ENCODE peak calls at places on chromosomes 13 and 19, in eight cellular contexts. H is stomach, V is ovary, O is IMR-90, F is tibial nerve, T is AG04450, A is fibroblast of pulmonary artery, P is sigmoid colon. N is an unnamed sample.

GRCh38 chr13:77779461-77780272 is 82.2 kb downstream of the SLAIN1 start:
- DNase-seq in H (peak), V (no peak), F (peak), P (no peak), T (peak), O (peak), A (peak), N (peak)

GRCh38 chr13:46211521-46212351 is at the start of gene LRRC63:
- DNase-seq in H (peak), A (peak), O (no peak), P (peak), V (peak), F (peak), T (no peak), N (peak)

GRCh38 chr19:17202713-17203112 is 12.4 kb upstream of the USE1 start:
- DNase-seq in V (no peak), O (no peak), T (no peak), H (no peak), P (no peak), F (no peak), A (no peak), N (no peak)

GRCh38 chr13:45773236-45773635 is 71.1 kb downstream of the CBY2 start:
- DNase-seq in H (no peak), P (no peak), O (peak), A (no peak), F (no peak), T (peak), V (no peak), N (peak)

GRCh38 chr13:113996912-113997745 is 23.3 kb upstream of the C13orf46 start:
- DNase-seq in F (no peak), V (no peak), P (no peak), A (no peak), H (no peak), T (no peak), O (no peak), N (no peak)

GRCh38 chr19:45420871-45421270 is 2.8 kb downstream of the ERCC1 start:
- DNase-seq in H (no peak), P (no peak), A (no peak), O (no peak), F (no peak), V (no peak), T (no peak), N (no peak)

GRCh38 chr13:35514166-35514565 is 37.7 kb upstream of the MAB21L1 start:
- DNase-seq in O (no peak), V (no peak), F (no peak), H (no peak), P (no peak), T (no peak), A (no peak), N (no peak)

GRCh38 chr13:45510671-45511070 is 45.9 kb downstream of the COG3 start:
- DNase-seq in P (no peak), V (no peak), A (no peak), O (no peak), F (no peak), H (no peak), T (no peak), N (no peak)

GRCh38 chr13:64029343-64030093 is 2613.9 kb upstream of the PCDH20 start:
- DNase-seq in A (no peak), T (no peak), V (no peak), O (no peak), H (no peak), P (no peak), F (no peak), N (no peak)

GRCh38 chr19:11269408-11269807 is 7.1 kb upstream of the DOCK6 start:
- DNase-seq in P (no peak), O (peak), H (no peak), V (no peak), A (peak), F (no peak), T (no peak), N (peak)

GRCh38 chr13:83780201-83780600 is 102.1 kb downstream of the SLITRK1 start:
- DNase-seq in O (peak), T (no peak), F (no peak), A (peak), V (no peak), H (no peak), P (no peak), N (peak)

GRCh38 chr19:8899356-8899755 is 67.2 kb downstream of the MBD3L1 start:
- DNase-seq in O (no peak), F (no peak), V (no peak), T (no peak), H (no peak), A (no peak), P (no peak), N (no peak)

GRCh38 chr19:51427220-51427619 is 9.8 kb upstream of the SIGLEC10 start:
- DNase-seq in A (no peak), O (no peak), F (no peak), H (no peak), V (no peak), T (no peak), P (no peak), N (no peak)

GRCh38 chr19:43634877-43635560 is 4.6 kb downstream of the CADM4 start:
- DNase-seq in T (no peak), H (no peak), F (no peak), P (no peak), V (peak), O (no peak), A (peak), N (no peak)

GRCh38 chr13:77390391-77390790 is 63.5 kb upstream of the MYCBP2 start:
- DNase-seq in F (peak), P (no peak), A (no peak), O (no peak), T (no peak), V (no peak), H (no peak), N (no peak)

GRCh38 chr19:29245221-29245620 is 32.3 kb upstream of the UQCRFS1 start:
- DNase-seq in V (no peak), H (no peak), F (no peak), A (peak), O (no peak), P (no peak), T (no peak), N (no peak)

GRCh38 chr13:64305246-64305645 is 2889.6 kb upstream of the PCDH20 start:
- DNase-seq in A (peak), V (no peak), H (no peak), F (no peak), P (no peak), T (no peak), O (peak), N (peak)

GRCh38 chr13:100382787-100383186 is 205.8 kb downstream of the GGACT start:
- DNase-seq in P (no peak), H (no peak), V (no peak), F (no peak), T (no peak), A (peak), O (peak), N (peak)

GRCh38 chr19:4060621-4061177 is 6.0 kb downstream of the ZBTB7A start:
- DNase-seq in A (no peak), O (no peak), F (no peak), T (no peak), V (no peak), P (peak), H (no peak), N (no peak)

GRCh38 chr13:75869981-75870380 is 233.9 kb downstream of the LMO7 start:
- DNase-seq in V (no peak), T (no peak), P (no peak), O (no peak), F (no peak), H (no peak), A (no peak), N (no peak)
- H3K4me3 ChIP-seq in V (no peak), T (no peak), P (no peak), O (no peak), F (peak), H (no peak), A (no peak), N (no peak)

GRCh38 chr13:41649659-41650058 is 192.3 kb downstream of the RGCC start:
- DNase-seq in A (peak), T (no peak), F (no peak), P (no peak), V (no peak), H (no peak), O (peak), N (peak)
- TF ChIP-seq CTCF in A (peak), T (peak), F (no peak), P (no peak), V (no peak), H (no peak), O (peak), N (peak)

GRCh38 chr19:49816616-49817015 is 1.5 kb upstream of the MED25 start:
- DNase-seq in V (peak), A (no peak), P (no peak), T (no peak), O (no peak), H (no peak), F (no peak), N (no peak)

GRCh38 chr19:49811328-49811727 is 1.8 kb downstream of the FUZ start:
- DNase-seq in O (no peak), T (no peak), V (no peak), F (no peak), H (no peak), A (no peak), P (no peak), N (no peak)

GRCh38 chr19:49812452-49812996 is 568 bp downstream of the FUZ start:
- DNase-seq in T (no peak), A (no peak), F (no peak), H (no peak), P (no peak), O (no peak), V (no peak), N (no peak)

GRCh38 chr19:49812997-49813861 is at the start of gene FUZ:
- DNase-seq in H (peak), V (peak), T (peak), P (peak), F (peak), O (peak), A (peak), N (peak)

GRCh38 chr19:49814010-49814409 is 918 bp upstream of the FUZ start:
- DNase-seq in V (no peak), P (no peak), O (no peak), F (no peak), H (no peak), T (no peak), A (no peak), N (no peak)
- H3K4me3 ChIP-seq in V (no peak), P (peak), O (no peak), F (peak), H (no peak), T (peak), A (peak), N (no peak)

GRCh38 chr19:18274303-18274775 is at the start of gene IQCN:
- DNase-seq in O (no peak), H (peak), P (peak), F (no peak), T (no peak), V (peak), A (peak), N (peak)

GRCh38 chr19:18271433-18271841 is 2.8 kb downstream of the IQCN start:
- DNase-seq in F (no peak), P (no peak), O (no peak), V (peak), H (no peak), A (no peak), T (no peak), N (no peak)

GRCh38 chr19:18278521-18279265 is 2.7 kb downstream of the JUND start:
- DNase-seq in V (peak), F (no peak), T (no peak), P (no peak), A (peak), O (no peak), H (peak), N (peak)

GRCh38 chr19:18273566-18274302 is 518 bp downstream of the IQCN start:
- DNase-seq in A (no peak), P (no peak), V (no peak), O (no peak), T (no peak), H (no peak), F (no peak), N (no peak)

GRCh38 chr19:18274776-18275356 is 614 bp upstream of the IQCN start:
- DNase-seq in V (peak), A (peak), O (peak), H (peak), F (peak), P (peak), T (no peak), N (peak)
- TF ChIP-seq CTCF in V (no peak), A (no peak), O (peak), H (no peak), F (no peak), P (no peak), T (peak), N (no peak)

DNA sequence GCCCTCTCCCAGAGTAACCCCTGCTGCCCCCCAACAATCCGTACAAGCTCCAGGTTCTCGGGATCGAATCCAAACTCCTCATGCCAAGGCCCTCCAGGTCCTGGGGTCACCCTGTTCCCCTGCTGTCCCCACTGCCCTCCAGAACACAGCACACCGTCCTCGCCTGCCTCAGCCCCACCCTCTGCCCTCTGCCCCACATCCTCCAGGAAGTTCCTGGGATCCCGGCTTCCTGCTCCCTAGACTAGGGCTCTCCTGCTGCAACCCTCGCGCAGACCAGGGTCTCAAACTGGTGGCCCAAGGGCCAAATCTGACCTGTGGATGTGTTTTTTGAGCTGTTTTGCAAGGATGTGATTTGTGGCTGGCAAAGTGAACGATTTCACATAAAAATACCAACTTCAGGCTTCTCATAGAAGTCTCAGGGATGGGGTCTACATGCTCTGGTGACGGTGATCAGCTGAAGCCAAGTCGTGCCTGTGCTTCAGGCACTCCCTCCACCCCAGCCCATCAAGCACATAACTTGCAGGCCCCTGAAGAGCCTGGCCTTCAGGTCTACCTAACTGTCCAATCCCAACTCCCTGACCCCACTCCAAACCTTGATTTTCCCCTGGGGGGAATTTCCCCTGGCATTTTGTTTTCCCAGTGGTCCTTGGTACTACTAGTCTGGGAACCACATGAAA is 1.8 kb downstream of the RABAC1 start:
- DNase-seq in F (no peak), O (no peak), H (peak), P (no peak), A (no peak), V (no peak), T (no peak), N (no peak)
- H3K4me3 ChIP-seq in F (no peak), O (no peak), H (no peak), P (no peak), A (peak), V (no peak), T (peak), N (no peak)